ENCODE peak calls at places on chromosomes 12 and 14, in four cellular contexts. O is IMR-90, U is H9, P is neuronal stem cell. D is an unnamed sample.

GRCh38 chr14:39946796-39947195 is 514.6 kb upstream of the FBXO33 start:
- DNase-seq in O (no peak), U (no peak), P (no peak), D (peak)

GRCh38 chr14:76051717-76052459 is 66.3 kb downstream of the IFT43 start:
- DNase-seq in O (no peak), U (peak), P (no peak), D (no peak)

GRCh38 chr14:30610719-30611388 is 11.3 kb upstream of the SCFD1 start:
- DNase-seq in O (peak), U (no peak), P (no peak), D (peak)

GRCh38 chr12:50102186-50102585 is 1.6 kb upstream of the GPD1 start:
- DNase-seq in O (no peak), U (no peak), P (no peak), D (no peak)

GRCh38 chr12:52946797-52947547 is 1.9 kb upstream of the KRT18 start:
- DNase-seq in O (no peak), U (peak), P (no peak), D (peak)

GRCh38 chr12:48029811-48030650 is 25.8 kb upstream of the COL2A1 start:
- DNase-seq in O (no peak), U (no peak), P (no peak), D (no peak)

GRCh38 chr12:27316947-27317346 is 15.7 kb upstream of the BMAL2 start:
- DNase-seq in O (peak), U (no peak), P (no peak), D (no peak)

GRCh38 chr14:80959448-80960006 is 4.1 kb downstream of the TSHR start:
- DNase-seq in O (no peak), U (no peak), P (no peak), D (no peak)

GRCh38 chr12:93943766-93944165 is 204.6 kb upstream of the PLXNC1 start:
- DNase-seq in O (peak), U (no peak), P (no peak), D (peak)

GRCh38 chr12:53560386-53560785 is 53.1 kb upstream of the NPFF start:
- DNase-seq in O (peak), U (no peak), P (no peak), D (no peak)

GRCh38 chr12:2386566-2386965 is 333.8 kb downstream of the CACNA1C start:
- DNase-seq in O (no peak), U (peak), P (no peak), D (no peak)

GRCh38 chr12:779745-780734 is 27.7 kb downstream of the WNK1 start:
- DNase-seq in O (peak), U (no peak), P (no peak), D (no peak)

GRCh38 chr14:27318769-27319280 is 721.0 kb upstream of the NOVA1 start:
- DNase-seq in O (no peak), U (no peak), P (no peak), D (no peak)

GRCh38 chr12:29750131-29750927 is 33.4 kb downstream of the TMTC1 start:
- DNase-seq in O (peak), U (no peak), P (no peak), D (no peak)

GRCh38 chr12:131025234-131025633 is 71.5 kb downstream of the ADGRD1 start:
- DNase-seq in O (no peak), U (no peak), P (no peak), D (no peak)

GRCh38 chr12:131028587-131029338 is 75.1 kb downstream of the ADGRD1 start:
- DNase-seq in O (no peak), U (no peak), P (no peak), D (no peak)

GRCh38 chr12:131025939-131026702 is 72.4 kb downstream of the ADGRD1 start:
- DNase-seq in O (no peak), U (no peak), P (no peak), D (no peak)

GRCh38 chr12:131030472-131031328 is 77.0 kb downstream of the ADGRD1 start:
- DNase-seq in O (no peak), U (no peak), P (peak), D (no peak)

DNA sequence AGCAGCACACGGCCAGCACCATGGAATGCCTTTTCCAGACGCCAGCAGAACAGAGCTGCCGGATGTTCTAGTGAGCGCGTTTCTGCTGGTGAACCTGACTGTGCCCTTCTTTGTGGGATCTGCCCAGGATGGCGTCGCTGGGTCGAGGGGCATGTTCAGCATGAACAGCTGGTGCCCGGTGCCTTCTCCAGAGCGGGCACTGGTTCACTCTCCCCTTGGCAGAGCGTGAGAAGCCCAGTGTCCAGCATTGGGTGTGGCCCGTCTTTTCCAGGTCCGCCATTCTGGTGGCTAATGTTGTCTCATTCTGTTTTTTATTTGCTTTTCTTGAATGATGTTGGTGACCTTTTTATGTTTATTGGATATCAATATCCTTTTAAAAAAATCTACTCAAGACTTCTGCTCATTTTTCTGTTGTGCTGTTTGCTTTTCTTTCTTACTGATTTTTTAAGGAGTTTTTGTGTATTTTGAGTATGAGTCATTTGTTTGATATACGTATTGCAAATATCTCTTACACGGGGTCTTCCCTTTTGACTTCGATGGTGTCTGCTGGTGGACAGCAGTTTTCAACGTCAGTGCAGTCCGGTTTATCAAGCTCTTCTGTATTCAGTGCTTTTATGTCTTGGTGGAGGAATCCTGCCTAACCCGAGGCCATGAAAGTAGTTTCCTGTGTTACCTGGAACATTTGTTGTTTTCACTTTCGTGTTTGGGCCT is 74.3 kb downstream of the ADGRD1 start:
- DNase-seq in O (no peak), U (no peak), P (no peak), D (no peak)
- H2AK5ac ChIP-seq in O (no peak), U (no peak), P (no peak), D (no peak)

GRCh38 chr14:22884721-22885523 is 1.9 kb downstream of the REM2 start:
- DNase-seq in O (no peak), U (no peak), P (no peak), D (no peak)
- H2AK5ac ChIP-seq in O (no peak), U (no peak), P (peak), D (no peak)

DNA sequence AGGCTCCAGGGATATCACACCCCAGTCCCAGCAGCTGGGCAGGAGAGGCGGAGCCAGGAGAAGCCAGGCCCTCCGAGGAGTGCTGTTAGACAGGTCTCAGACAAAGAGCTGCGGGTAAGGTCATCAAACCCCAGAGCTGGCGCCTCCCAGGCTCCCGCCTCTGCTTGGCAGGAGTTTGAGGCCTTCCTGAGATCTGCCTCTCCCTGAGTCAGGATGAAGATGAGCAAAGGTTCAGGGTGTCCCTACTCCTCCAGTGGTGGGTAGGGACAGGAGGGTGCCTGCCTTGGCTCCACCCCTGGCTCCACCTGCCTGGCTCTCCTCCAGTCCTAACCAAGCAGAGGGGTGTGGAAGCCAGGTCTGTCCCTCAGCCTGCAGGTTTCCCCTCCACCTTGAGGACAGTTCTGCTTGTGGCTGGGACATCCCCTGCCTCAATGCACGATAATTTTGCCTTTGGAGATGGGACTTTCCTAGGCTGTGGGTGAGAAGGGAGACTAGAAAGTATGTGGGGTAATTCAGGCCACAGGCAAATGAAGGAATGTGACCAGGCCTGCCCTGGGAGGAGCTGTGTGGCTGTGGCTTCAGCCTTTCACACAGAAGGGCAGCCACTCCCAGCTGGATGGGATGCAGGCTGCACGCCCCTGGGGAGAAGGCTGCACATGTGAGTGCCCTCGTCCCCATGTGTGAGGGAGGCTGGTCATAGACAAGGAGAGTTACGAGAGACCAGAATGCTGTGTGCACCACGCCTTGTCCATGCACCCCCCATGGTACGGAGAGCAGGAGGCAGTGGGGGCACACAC is 2.2 kb downstream of the PLEKHG6 start:
- DNase-seq in O (no peak), U (peak), P (no peak), D (peak)
- H2AK5ac ChIP-seq in O (peak), U (no peak), P (peak), D (no peak)

GRCh38 chr14:48586099-48586498 is 910.7 kb upstream of the MDGA2 start:
- DNase-seq in O (no peak), U (no peak), P (no peak), D (no peak)
- H2AK5ac ChIP-seq in O (no peak), U (no peak), P (no peak), D (no peak)

GRCh38 chr14:103089386-103090335 is 4.9 kb upstream of the EXOC3L4 start:
- DNase-seq in O (no peak), U (no peak), P (no peak), D (no peak)
- H2AK5ac ChIP-seq in O (no peak), U (no peak), P (peak), D (no peak)

GRCh38 chr14:97337267-97337666 is 540.1 kb downstream of the VRK1 start:
- DNase-seq in O (no peak), U (no peak), P (no peak), D (no peak)

GRCh38 chr14:97332591-97332984 is 535.4 kb downstream of the VRK1 start:
- DNase-seq in O (no peak), U (no peak), P (no peak), D (no peak)

GRCh38 chr14:97336816-97337215 is 539.6 kb downstream of the VRK1 start:
- DNase-seq in O (no peak), U (no peak), P (no peak), D (no peak)

GRCh38 chr14:97336179-97336578 is 539.0 kb downstream of the VRK1 start:
- DNase-seq in O (no peak), U (no peak), P (no peak), D (no peak)

GRCh38 chr14:97337670-97338069 is 540.5 kb downstream of the VRK1 start:
- DNase-seq in O (no peak), U (no peak), P (no peak), D (no peak)
- H2AK5ac ChIP-seq in O (no peak), U (no peak), P (no peak), D (no peak)